ENCODE peak calls at places on chromosomes 16 and 17, in five cellular contexts. C is H9, I is mesendoderm, X is IMR-90, T is neuronal stem cell. B is an unnamed sample. For H3K27me3, the result is how much of the 10 kb centered on the place peaks cover.

GRCh38 chr17:30975042-30975820 is 4.4 kb downstream of the RNF135 start:
- DNase-seq in C (peak), I (no peak), X (no peak), T (no peak), B (no peak)

GRCh38 chr16:1102333-1102700 is 6.3 kb upstream of the C1QTNF8 start:
- DNase-seq in C (no peak), I (no peak), X (no peak), T (no peak), B (no peak)

GRCh38 chr16:30407794-30408534 is 558 bp downstream of the ZNF771 start:
- DNase-seq in C (no peak), I (peak), X (no peak), T (no peak), B (no peak)

GRCh38 chr17:57988301-57989010 is 402 bp upstream of the VEZF1 start:
- DNase-seq in C (peak), I (peak), X (peak), T (peak), B (peak)

GRCh38 chr16:8310356-8310755 is 280.0 kb downstream of the TMEM114 start:
- DNase-seq in C (no peak), I (no peak), X (no peak), T (no peak), B (no peak)

GRCh38 chr16:22217890-22218730 is 12.0 kb downstream of the EEF2K start:
- DNase-seq in C (peak), I (peak), X (no peak), T (no peak), B (no peak)

GRCh38 chr17:1907818-1908698 is 78.3 kb downstream of the RPA1 start:
- DNase-seq in C (peak), I (peak), X (peak), T (peak), B (no peak)

GRCh38 chr17:57370051-57370581 is 113.8 kb downstream of the MSI2 start:
- DNase-seq in C (no peak), I (peak), X (peak), T (no peak), B (peak)

GRCh38 chr17:63099420-63099819 is 133.4 kb downstream of the TANC2 start:
- DNase-seq in C (no peak), I (no peak), X (no peak), T (no peak), B (no peak)

GRCh38 chr17:1592751-1593629 is 30.4 kb upstream of the PITPNA start:
- DNase-seq in C (no peak), I (no peak), X (no peak), T (no peak), B (no peak)

GRCh38 chr16:57263585-57264351 is 18.7 kb downstream of the ARL2BP start:
- DNase-seq in C (no peak), I (no peak), X (no peak), T (no peak), B (no peak)

GRCh38 chr17:144936-145670 is 7.7 kb downstream of the SCGB1C2 start:
- DNase-seq in C (no peak), I (no peak), X (no peak), T (no peak), B (no peak)

GRCh38 chr17:32297860-32298259 is 32.2 kb downstream of the RHBDL3 start:
- DNase-seq in C (no peak), I (no peak), X (no peak), T (no peak), B (no peak)

GRCh38 chr17:62648954-62649294 is 21.5 kb downstream of the MRC2 start:
- DNase-seq in C (peak), I (no peak), X (no peak), T (no peak), B (no peak)

GRCh38 chr17:63573634-63574033 is 23.4 kb downstream of the DCAF7 start:
- DNase-seq in C (no peak), I (peak), X (no peak), T (no peak), B (peak)

GRCh38 chr17:78130439-78131101 is at the start of gene TMC8:
- DNase-seq in C (peak), I (peak), X (no peak), T (no peak), B (no peak)

GRCh38 chr16:75237398-75238131 is 13.9 kb downstream of the BCAR1 start:
- DNase-seq in C (peak), I (no peak), X (no peak), T (no peak), B (no peak)

GRCh38 chr16:35557731-35558130 is 2098.3 kb downstream of the TP53TG3F start:
- DNase-seq in C (no peak), I (no peak), X (no peak), T (no peak), B (no peak)

GRCh38 chr17:2402517-2402916 is 1.7 kb upstream of the MNT start:
- DNase-seq in C (no peak), I (no peak), X (no peak), T (no peak), B (no peak)

GRCh38 chr16:22424161-22424937 is 49.9 kb upstream of the CDR2 start:
- DNase-seq in C (no peak), I (no peak), X (no peak), T (no peak), B (no peak)

GRCh38 chr17:8532021-8532420 is 96.3 kb downstream of the NDEL1 start:
- DNase-seq in C (no peak), I (no peak), X (peak), T (no peak), B (no peak)

GRCh38 chr17:75773121-75773807 is 8.3 kb upstream of the GALK1 start:
- DNase-seq in C (peak), I (peak), X (no peak), T (no peak), B (no peak)

GRCh38 chr16:57914244-57915173 is 56.4 kb downstream of the CNGB1 start:
- DNase-seq in C (no peak), I (no peak), X (no peak), T (no peak), B (no peak)

GRCh38 chr16:13244770-13245169 is 343.4 kb downstream of the SHISA9 start:
- DNase-seq in C (no peak), I (no peak), X (no peak), T (no peak), B (no peak)

GRCh38 chr16:78768723-78769122 is 669.3 kb downstream of the WWOX start:
- DNase-seq in C (no peak), I (no peak), X (no peak), T (no peak), B (no peak)

GRCh38 chr17:82661717-82662683 is 13.8 kb upstream of the WDR45B start:
- DNase-seq in C (no peak), I (no peak), X (no peak), T (no peak), B (no peak)

GRCh38 chr16:71205482-71206131 is 24.9 kb downstream of the HYDIN start:
- DNase-seq in C (no peak), I (no peak), X (no peak), T (no peak), B (no peak)

GRCh38 chr16:50501986-50502615 is 46.1 kb upstream of the NKD1 start:
- DNase-seq in C (no peak), I (no peak), X (no peak), T (no peak), B (no peak)

DNA sequence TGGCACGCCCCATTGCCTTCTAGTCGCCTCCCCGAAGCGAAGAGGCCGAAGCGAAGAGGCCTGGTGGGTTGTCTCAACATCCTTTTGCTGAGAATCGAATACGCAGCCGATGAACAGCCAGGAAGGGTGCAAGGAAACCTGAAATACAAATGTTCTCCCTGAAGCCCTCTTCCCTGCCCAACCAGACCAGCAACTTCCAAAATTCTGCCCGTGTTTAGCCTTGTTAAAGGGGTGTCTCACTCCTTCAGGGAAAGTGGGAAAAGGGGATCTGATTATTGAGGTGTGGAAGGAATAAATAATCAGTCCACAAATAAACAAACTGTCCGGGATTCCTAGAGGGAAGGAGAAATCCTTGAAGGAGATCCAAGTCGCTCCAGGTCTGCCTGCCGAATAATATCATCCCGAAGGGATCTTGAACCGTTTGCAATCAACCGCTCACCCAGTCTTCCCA is 1.4 kb upstream of the FOXC2 start:
- DNase-seq in C (peak), I (peak), X (no peak), T (no peak), B (no peak)
- H3K27me3 ChIP-seq in C (half or more), I (under half), X (under half), T (half or more), B (half or more)

GRCh38 chr16:88638323-88639230 is at the start of gene IL17C:
- DNase-seq in C (peak), I (no peak), X (no peak), T (no peak), B (peak)

GRCh38 chr16:88637797-88638196 is 575 bp upstream of the IL17C start:
- DNase-seq in C (no peak), I (no peak), X (no peak), T (no peak), B (no peak)

GRCh38 chr16:88639231-88640038 is 1.1 kb downstream of the IL17C start:
- DNase-seq in C (peak), I (peak), X (no peak), T (no peak), B (peak)

GRCh38 chr16:88640520-88641247 is 2.3 kb downstream of the IL17C start:
- DNase-seq in C (no peak), I (no peak), X (no peak), T (no peak), B (no peak)

DNA sequence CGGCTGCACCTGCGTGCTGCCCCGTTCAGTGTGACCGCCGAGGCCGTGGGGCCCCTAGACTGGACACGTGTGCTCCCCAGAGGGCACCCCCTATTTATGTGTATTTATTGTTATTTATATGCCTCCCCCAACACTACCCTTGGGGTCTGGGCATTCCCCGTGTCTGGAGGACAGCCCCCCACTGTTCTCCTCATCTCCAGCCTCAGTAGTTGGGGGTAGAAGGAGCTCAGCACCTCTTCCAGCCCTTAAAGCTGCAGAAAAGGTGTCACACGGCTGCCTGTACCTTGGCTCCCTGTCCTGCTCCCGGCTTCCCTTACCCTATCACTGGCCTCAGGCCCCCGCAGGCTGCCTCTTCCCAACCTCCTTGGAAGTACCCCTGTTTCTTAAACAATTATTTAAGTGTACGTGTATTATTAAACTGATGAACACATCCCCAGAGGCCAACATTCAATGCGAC is 1.7 kb downstream of the IL17C start:
- DNase-seq in C (no peak), I (no peak), X (no peak), T (no peak), B (no peak)
- H2BK5ac ChIP-seq in C (no peak), I (no peak), X (no peak), T (no peak), B (no peak)

DNA sequence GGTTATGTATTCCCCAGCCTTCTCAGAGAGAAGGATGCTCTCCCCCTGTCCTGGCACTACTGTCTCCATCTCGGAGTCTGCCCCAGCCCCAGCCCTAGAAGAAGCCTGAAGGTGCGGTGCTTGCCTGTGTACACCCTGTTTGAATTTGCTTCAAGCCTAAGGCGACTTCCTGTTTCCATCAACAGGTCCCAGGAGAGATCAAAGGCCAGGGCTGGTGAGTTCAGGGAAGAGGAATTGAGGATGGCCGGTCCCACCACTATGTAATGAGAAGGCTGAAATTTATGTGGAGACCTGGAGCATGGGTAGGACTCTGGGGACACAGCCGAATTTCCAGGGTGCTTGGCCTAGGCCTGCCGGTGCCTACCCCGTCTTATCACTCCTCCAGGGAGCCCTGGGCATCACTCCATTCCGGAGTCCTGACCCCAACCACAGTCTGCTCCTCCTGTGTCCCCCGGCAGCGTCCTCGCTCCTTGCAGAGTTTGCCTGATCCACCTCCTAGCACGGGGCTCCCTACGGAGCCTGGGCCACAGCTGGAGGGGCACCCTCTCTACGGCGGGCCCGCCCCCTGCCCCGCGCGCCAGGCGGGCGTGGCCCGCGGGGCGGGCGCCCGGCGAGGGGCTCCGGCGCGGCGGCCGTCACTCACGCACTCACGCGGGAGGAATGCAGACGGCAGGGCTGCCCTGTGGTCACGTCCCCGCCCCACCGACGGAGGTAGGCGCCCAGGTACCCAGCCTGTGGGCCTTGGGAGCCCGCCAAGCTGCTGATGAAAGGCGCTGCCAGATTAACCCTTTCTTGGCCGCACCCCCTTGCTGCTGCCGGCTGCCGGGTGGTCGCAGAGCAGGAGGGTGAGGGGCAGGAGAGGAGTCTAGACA is 53.8 kb upstream of the TAC4 start:
- DNase-seq in C (no peak), I (peak), X (no peak), T (no peak), B (peak)
- H3K27me3 ChIP-seq in C (under half), I (under half), X (half or more), T (under half), B (under half)

GRCh38 chr17:42659079-42659931 is at the start of gene TUBG2:
- DNase-seq in C (peak), I (peak), X (peak), T (peak), B (peak)
- H2BK5ac ChIP-seq in C (no peak), I (no peak), X (peak), T (peak), B (peak)

DNA sequence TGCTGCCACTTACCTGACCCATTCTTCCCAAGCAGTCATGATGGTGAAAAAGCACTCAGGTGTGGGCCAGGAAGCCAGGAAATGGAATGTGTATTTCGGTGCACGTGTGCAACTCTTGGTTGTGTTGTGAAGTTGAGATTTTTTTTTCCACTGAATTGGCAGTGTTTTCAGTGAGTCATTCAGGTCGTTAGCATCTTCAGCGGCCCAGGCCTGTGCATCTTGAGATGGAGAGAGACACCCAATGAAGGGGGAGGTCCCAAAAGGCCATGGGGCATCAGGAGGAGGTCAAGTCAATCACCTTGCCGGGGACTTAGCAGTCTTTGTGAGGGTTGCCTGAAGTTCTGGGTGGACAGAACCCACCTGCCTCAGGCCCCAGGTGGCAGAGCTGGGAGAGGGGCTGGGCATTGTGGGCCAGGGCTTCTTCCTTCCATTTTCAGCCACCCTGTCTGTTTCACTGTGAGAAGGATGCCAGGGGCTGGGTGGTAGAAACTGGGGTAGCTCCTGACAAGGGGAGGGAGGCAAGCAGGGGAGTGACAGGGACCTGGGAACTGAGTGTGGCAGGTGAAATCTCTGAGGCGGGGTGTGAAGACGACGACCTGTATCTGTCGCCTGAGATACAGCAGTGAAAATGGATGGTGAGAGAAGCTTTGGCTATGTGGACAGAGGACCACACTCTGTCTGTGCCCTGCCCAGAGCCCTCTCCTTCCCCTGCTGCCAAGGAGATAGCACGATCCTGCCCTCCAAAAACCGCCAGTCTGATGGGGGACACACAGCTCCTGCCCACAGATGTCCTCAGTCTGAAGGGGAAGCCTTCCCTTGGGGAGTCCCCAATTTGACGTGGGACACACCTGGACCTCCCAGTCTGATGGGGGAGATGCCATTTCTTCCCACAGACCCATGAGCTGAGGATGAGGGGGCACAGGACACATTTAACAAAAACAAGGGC is 11.8 kb downstream of the TBKBP1 start:
- DNase-seq in C (no peak), I (no peak), X (no peak), T (no peak), B (no peak)
- H3K27me3 ChIP-seq in C (under half), I (under half), X (under half), T (under half), B (under half)

DNA sequence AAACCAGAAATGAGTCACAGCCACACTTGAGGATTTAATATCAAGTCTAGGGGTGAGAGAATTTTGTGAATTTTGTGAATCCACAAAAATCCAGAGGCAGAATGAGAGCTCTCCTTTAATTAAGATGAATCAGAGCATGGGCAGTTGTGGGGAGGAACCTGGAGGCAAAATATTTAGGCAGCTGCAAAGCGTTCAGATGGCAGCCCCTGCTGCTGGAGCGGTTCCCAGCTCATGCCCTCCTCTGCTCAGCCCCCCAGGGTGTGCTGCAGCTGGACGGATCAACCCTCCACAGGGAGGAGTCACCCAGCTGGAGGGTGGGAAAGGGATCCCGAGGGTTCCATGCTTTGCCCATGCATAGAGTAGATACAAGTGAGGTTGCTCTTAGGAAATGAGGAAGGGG is 43.4 kb upstream of the IRX6 start:
- DNase-seq in C (no peak), I (no peak), X (no peak), T (no peak), B (no peak)
- H2BK5ac ChIP-seq in C (no peak), I (no peak), X (no peak), T (no peak), B (no peak)

GRCh38 chr16:4506450-4506849 is 30.3 kb downstream of the HMOX2 start:
- DNase-seq in C (peak), I (peak), X (peak), T (peak), B (peak)
- H3K27me3 ChIP-seq in C (under half), I (under half), X (under half), T (under half), B (under half)

GRCh38 chr16:89407925-89408300 is 82.4 kb downstream of the ANKRD11 start:
- DNase-seq in C (no peak), I (no peak), X (no peak), T (no peak), B (no peak)

GRCh38 chr16:89406277-89406888 is 84.0 kb downstream of the ANKRD11 start:
- DNase-seq in C (no peak), I (no peak), X (no peak), T (no peak), B (no peak)

GRCh38 chr16:89408315-89408714 is 82.0 kb downstream of the ANKRD11 start:
- DNase-seq in C (no peak), I (no peak), X (no peak), T (no peak), B (no peak)

GRCh38 chr16:89409161-89409711 is 81.1 kb downstream of the ANKRD11 start:
- DNase-seq in C (no peak), I (peak), X (peak), T (no peak), B (peak)

GRCh38 chr16:89407282-89407924 is 83.0 kb downstream of the ANKRD11 start:
- DNase-seq in C (no peak), I (peak), X (no peak), T (no peak), B (no peak)
- H2BK5ac ChIP-seq in C (no peak), I (no peak), X (no peak), T (no peak), B (no peak)

B was measured in trophoblast cell.